ENCODE peak calls at places on chromosomes 6 and 20, in eight cellular contexts. W, A, H, F, D, M, R and L are unnamed samples.

GRCh38 chr6:30007132-30007764 is 53.8 kb upstream of the POLR1H start:
- DNase-seq in A (peak), R (no peak), H (peak), D (no peak), M (peak), W (peak), F (no peak), L (no peak)

GRCh38 chr20:53021934-53022333 is 49.8 kb downstream of the TSHZ2 start:
- DNase-seq in D (no peak), H (no peak), W (no peak), A (no peak), M (no peak), R (no peak), F (no peak), L (no peak)

GRCh38 chr20:8646026-8646425 is 422.9 kb upstream of the PLCB4 start:
- DNase-seq in H (no peak), W (no peak), A (no peak), R (no peak), F (no peak), M (no peak), D (no peak), L (no peak)

GRCh38 chr20:4014031-4014474 is 1.3 kb downstream of the RNF24 start:
- DNase-seq in R (peak), M (no peak), A (peak), H (peak), D (peak), F (peak), W (peak), L (no peak)

GRCh38 chr6:21773199-21773974 is 179.8 kb downstream of the SOX4 start:
- DNase-seq in F (no peak), A (no peak), H (no peak), R (no peak), M (no peak), W (no peak), D (no peak), L (no peak)

GRCh38 chr6:142323377-142323776 is 21.6 kb downstream of the ADGRG6 start:
- DNase-seq in D (no peak), H (no peak), W (no peak), M (no peak), A (no peak), F (no peak), R (peak), L (no peak)

GRCh38 chr20:47230811-47231256 is 125.7 kb downstream of the ZMYND8 start:
- DNase-seq in M (no peak), H (no peak), R (no peak), A (no peak), D (no peak), F (no peak), W (no peak), L (no peak)

GRCh38 chr6:149938571-149939462 is 3.0 kb upstream of the ULBP2 start:
- DNase-seq in R (no peak), A (no peak), W (no peak), M (peak), D (no peak), H (no peak), F (no peak), L (no peak)

GRCh38 chr6:130810307-130811030 is 16.7 kb upstream of the SMLR1 start:
- DNase-seq in D (no peak), A (no peak), M (no peak), F (no peak), R (no peak), H (peak), W (peak), L (no peak)

GRCh38 chr6:43917878-43918382 is 147.9 kb downstream of the VEGFA start:
- DNase-seq in M (no peak), R (no peak), H (no peak), F (no peak), W (no peak), A (no peak), D (no peak), L (no peak)

GRCh38 chr20:47677314-47678129 is 107.8 kb downstream of the SULF2 start:
- DNase-seq in A (peak), W (peak), M (no peak), D (peak), H (peak), F (peak), R (peak), L (peak)

GRCh38 chr20:36736451-36737182 is 9.3 kb downstream of the NDRG3 start:
- DNase-seq in D (no peak), H (no peak), F (no peak), W (no peak), M (no peak), A (no peak), R (no peak), L (no peak)

GRCh38 chr6:128516514-128516898 is 3.9 kb downstream of the PTPRK start:
- DNase-seq in H (peak), W (peak), F (no peak), A (no peak), R (peak), D (peak), M (no peak), L (no peak)

GRCh38 chr6:168326294-168327261 is 7.0 kb upstream of the DACT2 start:
- DNase-seq in F (no peak), D (no peak), R (peak), A (no peak), M (no peak), H (peak), W (peak), L (no peak)

GRCh38 chr6:7998103-7998725 is 66.0 kb downstream of the BLOC1S5 start:
- DNase-seq in A (no peak), W (no peak), D (no peak), F (no peak), H (no peak), R (no peak), M (no peak), L (no peak)

GRCh38 chr6:168147205-168147738 is 68.3 kb upstream of the FRMD1 start:
- DNase-seq in W (no peak), D (peak), R (no peak), A (no peak), F (no peak), M (no peak), H (no peak), L (no peak)

GRCh38 chr6:32177182-32177787 is 920 bp upstream of the RNF5 start:
- DNase-seq in M (no peak), H (peak), R (no peak), A (no peak), F (no peak), W (peak), D (peak), L (peak)

GRCh38 chr6:89385156-89385667 is 26.9 kb downstream of the RRAGD start:
- DNase-seq in F (no peak), H (no peak), M (no peak), R (no peak), A (no peak), W (no peak), D (peak), L (no peak)

GRCh38 chr6:88963139-88964090 is at the start of gene RNGTT:
- DNase-seq in F (peak), M (peak), W (peak), R (peak), A (peak), D (peak), H (peak), L (peak)

GRCh38 chr6:123745877-123746276 is 57.8 kb upstream of the NKAIN2 start:
- DNase-seq in F (no peak), A (no peak), D (no peak), R (no peak), W (no peak), H (no peak), M (no peak), L (no peak)

GRCh38 chr6:109241199-109241598 is 141.1 kb downstream of the CD164 start:
- DNase-seq in F (no peak), R (no peak), W (no peak), D (no peak), A (no peak), H (no peak), M (no peak), L (no peak)

GRCh38 chr6:38603966-38604365 is 35.8 kb downstream of the BTBD9 start:
- DNase-seq in M (no peak), W (no peak), D (no peak), F (no peak), A (no peak), H (no peak), R (no peak), L (no peak)

GRCh38 chr6:68196645-68197044 is 438.4 kb upstream of the ADGRB3 start:
- DNase-seq in H (peak), F (peak), W (peak), R (peak), D (peak), A (no peak), M (no peak), L (peak)

GRCh38 chr6:33761581-33761921 is 14.8 kb upstream of the IP6K3 start:
- DNase-seq in M (no peak), F (no peak), D (no peak), H (no peak), R (no peak), W (no peak), A (no peak), L (no peak)

GRCh38 chr6:10722820-10723651 is at the start of gene TMEM14C:
- DNase-seq in W (peak), R (peak), F (peak), A (peak), D (peak), H (peak), M (peak), L (peak)

GRCh38 chr20:57919059-57919458 is 209.2 kb upstream of the PMEPA1 start:
- DNase-seq in A (no peak), W (no peak), M (no peak), F (no peak), R (no peak), H (no peak), D (no peak), L (no peak)

GRCh38 chr20:32566379-32567374 is 18.5 kb downstream of the NOL4L start:
- DNase-seq in H (no peak), R (no peak), A (no peak), F (no peak), D (no peak), M (no peak), W (no peak), L (no peak)

GRCh38 chr20:32567384-32568178 is 17.6 kb downstream of the NOL4L start:
- DNase-seq in W (no peak), M (no peak), D (no peak), H (no peak), A (no peak), R (no peak), F (no peak), L (no peak)

GRCh38 chr20:32569380-32570305 is 15.5 kb downstream of the NOL4L start:
- DNase-seq in A (no peak), R (peak), W (no peak), F (no peak), M (no peak), H (no peak), D (no peak), L (no peak)

GRCh38 chr20:32570401-32571190 is 14.5 kb downstream of the NOL4L start:
- DNase-seq in D (no peak), W (peak), M (no peak), R (no peak), F (no peak), H (no peak), A (no peak), L (no peak)

DNA sequence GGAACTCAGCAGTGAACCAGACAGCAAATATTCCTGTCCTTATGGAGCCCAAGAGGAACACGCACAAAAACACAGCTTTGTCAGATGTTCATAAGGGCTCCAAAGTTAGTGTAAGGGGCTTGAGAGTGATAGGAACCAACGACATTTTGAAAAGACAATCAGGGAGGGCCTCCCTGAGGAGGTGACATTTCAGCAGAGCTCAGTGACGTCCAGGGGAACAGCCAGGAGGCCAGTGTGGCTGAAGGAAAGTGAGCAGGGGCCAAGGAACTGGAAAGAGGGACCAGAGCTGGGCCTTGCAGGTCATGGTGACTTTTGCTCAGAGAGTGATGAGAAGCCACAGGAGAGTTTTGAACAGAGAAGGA is 16.1 kb downstream of the NOL4L start:
- DNase-seq in H (no peak), D (no peak), W (no peak), M (no peak), F (no peak), R (no peak), A (no peak), L (no peak)
- H3K27ac ChIP-seq in H (no peak), D (no peak), W (no peak), M (no peak), F (no peak), R (peak), A (no peak), L (no peak)

DNA sequence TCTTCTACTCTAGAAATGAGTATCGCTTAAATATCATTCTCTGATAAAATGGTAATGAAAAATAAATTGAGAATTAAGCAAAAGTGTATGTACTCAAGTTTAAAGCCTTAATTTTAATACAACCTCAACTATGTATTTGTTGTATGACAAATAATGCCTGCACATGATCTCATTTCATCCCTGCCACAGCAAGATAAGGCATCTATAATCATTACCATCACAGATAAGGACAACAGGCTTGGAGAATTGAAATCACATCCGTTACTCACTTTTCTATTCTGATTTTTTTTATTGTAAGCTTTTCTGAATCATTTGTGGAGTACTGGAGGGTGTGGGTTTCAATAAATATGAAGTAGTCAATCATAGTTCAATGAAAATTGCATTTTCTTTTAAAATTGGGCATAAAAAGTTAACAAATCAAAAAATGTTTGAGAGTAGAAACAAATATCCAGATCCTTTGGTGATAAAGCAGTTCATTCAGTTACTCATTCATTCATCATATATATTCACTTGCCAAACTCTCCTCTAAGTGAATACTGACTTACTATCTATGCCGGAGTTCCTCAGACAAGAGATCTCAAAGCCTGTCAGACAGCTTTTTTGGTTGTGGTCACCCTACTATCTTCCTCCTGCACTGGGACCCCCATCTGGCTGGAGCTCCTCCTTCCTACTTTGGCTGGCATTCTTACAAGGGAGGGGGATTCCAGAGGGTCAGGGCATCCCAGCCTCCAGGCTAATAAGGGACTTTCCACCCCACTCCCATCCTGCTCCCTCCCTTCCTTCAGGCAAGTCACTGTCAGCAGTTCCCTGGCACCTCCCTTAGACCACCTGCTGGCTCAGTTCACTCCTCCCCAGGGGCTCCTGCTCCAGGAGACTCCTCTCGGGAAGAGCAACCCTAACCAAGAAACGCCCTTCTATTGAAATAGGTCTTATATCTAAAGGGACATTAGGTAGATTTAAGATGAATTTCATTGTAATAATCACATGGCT is 118.6 kb downstream of the OGFRL1 start:
- DNase-seq in M (no peak), F (no peak), H (peak), D (peak), R (no peak), A (no peak), W (peak), L (no peak)
- H3K27ac ChIP-seq in M (no peak), F (no peak), H (no peak), D (no peak), R (no peak), A (peak), W (no peak), L (no peak)

GRCh38 chr6:56524891-56525703 is 117.6 kb downstream of the DST start:
- DNase-seq in D (peak), A (no peak), R (no peak), F (no peak), H (no peak), M (no peak), W (no peak), L (no peak)
- H3K27ac ChIP-seq in D (no peak), A (peak), R (no peak), F (peak), H (peak), M (peak), W (peak), L (no peak)

GRCh38 chr6:2784930-2785329 is 19.7 kb downstream of the WRNIP1 start:
- DNase-seq in A (no peak), H (no peak), W (no peak), D (no peak), R (no peak), M (no peak), F (no peak), L (no peak)
- H3K27ac ChIP-seq in A (no peak), H (no peak), W (no peak), D (no peak), R (no peak), M (no peak), F (no peak), L (no peak)

GRCh38 chr20:42432931-42433330 is 756.8 kb downstream of the PTPRT start:
- DNase-seq in A (no peak), M (no peak), W (no peak), R (no peak), H (no peak), F (no peak), D (no peak), L (no peak)
- H3K27ac ChIP-seq in A (no peak), M (no peak), W (no peak), R (no peak), H (no peak), F (no peak), D (no peak), L (no peak)

DNA sequence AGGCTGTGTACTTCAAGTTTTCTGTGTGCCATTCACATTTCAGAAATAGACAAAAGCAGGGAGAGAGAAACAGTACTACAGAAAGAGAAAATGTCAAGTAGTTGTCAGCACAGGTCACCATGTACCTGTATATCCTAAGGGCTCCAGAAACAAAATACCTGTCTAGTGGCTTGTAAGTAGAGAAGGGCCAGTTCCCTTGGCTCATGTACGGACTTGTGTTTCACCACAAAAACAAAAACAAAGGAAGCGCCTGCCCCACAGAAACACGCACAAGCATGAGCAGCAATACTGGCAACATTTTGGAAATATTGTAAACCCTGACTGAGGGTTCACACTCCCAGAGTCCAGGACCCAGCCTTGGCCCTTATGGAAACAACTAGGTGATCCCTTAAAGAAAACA is 44.3 kb downstream of the CNKSR3 start:
- DNase-seq in A (no peak), R (no peak), D (no peak), H (no peak), M (no peak), F (no peak), W (no peak), L (no peak)
- H3K27ac ChIP-seq in A (no peak), R (no peak), D (no peak), H (no peak), M (no peak), F (no peak), W (no peak), L (no peak)

GRCh38 chr6:75201901-75202672 is 3.8 kb downstream of the COL12A1 start:
- DNase-seq in A (no peak), R (no peak), D (no peak), M (peak), H (peak), F (no peak), W (peak), L (no peak)
- H3K27ac ChIP-seq in A (no peak), R (no peak), D (no peak), M (no peak), H (no peak), F (no peak), W (no peak), L (no peak)